ENCODE peak calls at places on chromosome 14, in four cellular contexts. P is MV-4-11; H is CD8-positive, alpha-beta memory T cell; A is SK-MEL-5. U is an unnamed sample.

GRCh38 chr14:38420045-38420444 is 164.2 kb upstream of the CLEC14A start:
- DNase-seq in P (no peak), H (no peak), A (no peak), U (no peak)

GRCh38 chr14:104576607-104577332 is 2.8 kb upstream of the C14orf180 start:
- DNase-seq in A (peak; percentile 12), P (no peak), H (no peak), U (no peak)

GRCh38 chr14:29442720-29443119 is 484.9 kb downstream of the PRKD1 start:
- DNase-seq in A (no peak), P (no peak), H (no peak), U (no peak)

GRCh38 chr14:55028066-55028465 is 1.0 kb downstream of the SOCS4 start:
- DNase-seq in P (no peak), H (no peak), A (no peak), U (no peak)

GRCh38 chr14:69263364-69263763 is 3.4 kb downstream of the GALNT16 start:
- DNase-seq in P (no peak), H (no peak), A (no peak), U (no peak)

GRCh38 chr14:92696356-92696755 is 52.1 kb downstream of the LGMN start:
- DNase-seq in A (no peak), H (no peak), P (peak; percentile 92), U (no peak)

GRCh38 chr14:59150990-59151389 is 37.5 kb upstream of the DAAM1 start:
- DNase-seq in H (no peak), A (no peak), P (peak; percentile 93), U (peak; percentile 47)

GRCh38 chr14:69034612-69035262 is 55.6 kb upstream of the ACTN1 start:
- DNase-seq in H (no peak), A (no peak), P (no peak), U (no peak)

GRCh38 chr14:45181329-45181728 is 45.6 kb downstream of the FANCM start:
- DNase-seq in H (no peak), A (no peak), P (no peak), U (no peak)

GRCh38 chr14:67010602-67011001 is 178.6 kb upstream of the GARIN2 start:
- DNase-seq in P (peak; percentile 49), A (no peak), H (no peak), U (no peak)

GRCh38 chr14:58288106-58288792 is 10.1 kb upstream of the ARID4A start:
- DNase-seq in H (no peak), P (peak; percentile 18), A (no peak), U (no peak)

GRCh38 chr14:103107941-103108748 is 13.6 kb downstream of the EXOC3L4 start:
- DNase-seq in A (no peak), H (no peak), P (no peak), U (no peak)

GRCh38 chr14:104801284-104802119 is 601 bp downstream of the ZBTB42 start:
- DNase-seq in P (no peak), H (no peak), A (no peak), U (peak; percentile 37)

GRCh38 chr14:103875010-103875409 is 27.6 kb upstream of the PPP1R13B start:
- DNase-seq in H (no peak), A (no peak), P (no peak), U (no peak)

GRCh38 chr14:64698899-64699298 is 5.3 kb upstream of the PLEKHG3 start:
- DNase-seq in A (no peak), H (no peak), P (peak; percentile 91), U (peak; percentile 29)